ENCODE peak calls at places on chromosomes 13 and 19, in ten cellular contexts. A is astrocyte of the spinal cord; L is immature natural killer cell; H is SW480; J is NCI-H345; B is hippocampal formation; I is dorsolateral prefrontal cortex; Z is stimulated activated CD4-positive, alpha-beta T cell treated with anti-CD3 and anti-CD28 coated beads, TNF-alpha, amount 100 ng/mL, for 48 hours; D is naive thymus-derived CD4-positive, alpha-beta T cell; F is activated CD4-positive, alpha-beta T cell treated with anti-CD3 and anti-CD28 coated beads for 4 hours. W is an unnamed sample.

GRCh38 chr13:89923731-89924130 is 1423.8 kb upstream of the MIR17HG start:
- DNase-seq in I (no peak), D (no peak), A (peak), B (no peak), L (no peak), Z (no peak), F (no peak), J (no peak), H (no peak), W (peak)

GRCh38 chr19:37505958-37506386 is 767 bp upstream of the ZNF793 start:
- DNase-seq in I (no peak), B (no peak), A (no peak), J (no peak), L (no peak), H (no peak), F (no peak), D (no peak), Z (no peak), W (no peak)

GRCh38 chr19:46863818-46864629 is 3.2 kb downstream of the ARHGAP35 start:
- DNase-seq in L (no peak), J (no peak), Z (no peak), B (no peak), A (peak), F (no peak), H (peak), I (no peak), D (no peak), W (peak)

GRCh38 chr13:47216176-47216822 is 319.4 kb upstream of the HTR2A start:
- DNase-seq in I (no peak), Z (no peak), A (no peak), B (no peak), F (no peak), D (no peak), J (peak), L (no peak), H (peak), W (peak)

GRCh38 chr19:48752511-48753365 is at the start of gene FUT1:
- DNase-seq in I (no peak), Z (no peak), A (no peak), F (peak), B (no peak), L (no peak), H (peak), J (peak), D (no peak), W (no peak)

GRCh38 chr19:3575260-3575741 is 2.6 kb downstream of the HMG20B start:
- DNase-seq in B (no peak), A (peak), D (no peak), Z (no peak), L (no peak), I (no peak), J (no peak), F (no peak), H (no peak), W (no peak)

GRCh38 chr19:3270908-3271307 is 46.4 kb downstream of the CELF5 start:
- DNase-seq in B (peak), I (peak), Z (no peak), H (peak), L (no peak), A (peak), D (peak), J (peak), F (peak), W (peak)

GRCh38 chr13:103288114-103288513 is 221.9 kb upstream of the SLC10A2 start:
- DNase-seq in F (no peak), I (no peak), A (no peak), Z (no peak), D (no peak), H (no peak), J (peak), L (no peak), B (no peak), W (no peak)

GRCh38 chr19:47272448-47273312 is 2.0 kb upstream of the INAFM1 start:
- DNase-seq in I (peak), D (no peak), J (no peak), F (peak), L (no peak), Z (no peak), H (no peak), A (no peak), B (no peak), W (peak)

GRCh38 chr13:92365904-92366303 is 860.7 kb upstream of the GPC6 start:
- DNase-seq in J (no peak), Z (no peak), A (no peak), D (no peak), B (no peak), F (no peak), L (no peak), I (no peak), H (no peak), W (no peak)

GRCh38 chr19:2567580-2567979 is 91.7 kb downstream of the GADD45B start:
- DNase-seq in A (no peak), I (no peak), H (no peak), Z (no peak), B (no peak), J (no peak), L (no peak), F (no peak), D (no peak), W (no peak)

GRCh38 chr19:18097217-18097992 is at the start of gene MAST3:
- DNase-seq in D (peak), B (peak), F (peak), J (peak), L (peak), H (peak), I (peak), Z (peak), A (peak), W (peak)

GRCh38 chr13:92721610-92722009 is 505.0 kb upstream of the GPC6 start:
- DNase-seq in L (no peak), D (no peak), F (no peak), A (no peak), B (no peak), H (no peak), Z (no peak), I (no peak), J (no peak), W (no peak)

GRCh38 chr13:29886446-29886845 is 36.0 kb upstream of the UBL3 start:
- DNase-seq in I (no peak), J (no peak), L (no peak), H (no peak), Z (peak), A (no peak), F (peak), B (no peak), D (no peak), W (no peak)

GRCh38 chr19:37654525-37654832 is 786 bp downstream of the ZFP30 start:
- DNase-seq in I (no peak), B (peak), L (no peak), F (no peak), J (peak), H (no peak), A (peak), D (peak), Z (no peak), W (peak)

GRCh38 chr19:42198676-42199439 is 18.6 kb downstream of the DEDD2 start:
- DNase-seq in Z (no peak), J (no peak), F (peak), I (no peak), D (peak), A (no peak), B (no peak), L (peak), H (peak), W (no peak)

GRCh38 chr19:10975374-10976036 is 14.7 kb downstream of the SMARCA4 start:
- DNase-seq in D (no peak), F (no peak), A (peak), B (no peak), Z (no peak), L (no peak), H (no peak), J (no peak), I (no peak), W (peak)

GRCh38 chr13:102128216-102128800 is 273.5 kb downstream of the FGF14 start:
- DNase-seq in A (peak), Z (no peak), F (no peak), H (no peak), B (no peak), J (peak), L (no peak), I (no peak), D (no peak), W (peak)

GRCh38 chr13:107421028-107421427 is 794.3 kb downstream of the LIG4 start:
- DNase-seq in J (no peak), A (peak), H (no peak), F (no peak), D (no peak), Z (no peak), I (no peak), L (no peak), B (no peak), W (peak)

GRCh38 chr13:33270906-33271538 is 14.5 kb downstream of the STARD13 start:
- DNase-seq in B (no peak), Z (no peak), H (no peak), A (no peak), F (no peak), L (no peak), D (no peak), I (no peak), J (no peak), W (no peak)

GRCh38 chr19:47006496-47006895 is 13.1 kb upstream of the NPAS1 start:
- DNase-seq in A (no peak), Z (no peak), J (no peak), D (no peak), B (no peak), H (no peak), L (no peak), F (no peak), I (no peak), W (no peak)

GRCh38 chr13:26663801-26664200 is 96.8 kb downstream of the GPR12 start:
- DNase-seq in Z (no peak), B (no peak), I (no peak), D (no peak), L (no peak), H (peak), A (no peak), J (peak), F (no peak), W (no peak)

GRCh38 chr19:55473613-55474012 is 2.8 kb upstream of the ZNF628 start:
- DNase-seq in D (no peak), Z (no peak), F (no peak), B (no peak), L (no peak), I (no peak), H (peak), J (no peak), A (peak), W (no peak)

GRCh38 chr13:109126973-109127615 is 497.7 kb downstream of the MYO16 start:
- DNase-seq in D (no peak), F (no peak), L (no peak), B (no peak), I (no peak), A (no peak), J (no peak), Z (no peak), H (no peak), W (no peak)

GRCh38 chr13:111912991-111913781 is 153.8 kb upstream of the SOX1 start:
- DNase-seq in J (no peak), Z (no peak), A (no peak), D (no peak), I (peak), L (no peak), F (no peak), B (no peak), H (no peak), W (no peak)

GRCh38 chr19:5880604-5881078 is 10.3 kb upstream of the FUT5 start:
- DNase-seq in F (no peak), I (no peak), Z (no peak), H (no peak), A (peak), L (no peak), J (no peak), D (no peak), B (no peak), W (peak)

GRCh38 chr13:85543144-85543543 is 256.1 kb downstream of the SLITRK6 start:
- DNase-seq in A (no peak), I (no peak), L (no peak), J (no peak), F (no peak), B (no peak), Z (no peak), H (no peak), D (no peak), W (no peak)

GRCh38 chr13:110685305-110685704 is 20.6 kb downstream of the CARS2 start:
- DNase-seq in I (no peak), F (no peak), Z (no peak), A (peak), D (no peak), B (no peak), H (no peak), L (no peak), J (no peak), W (no peak)

GRCh38 chr13:113740661-113741060 is 18.4 kb upstream of the TMEM255B start:
- DNase-seq in L (no peak), A (no peak), H (no peak), B (no peak), I (no peak), F (no peak), D (no peak), Z (no peak), J (no peak), W (no peak)

GRCh38 chr19:41601771-41602170 is 25.1 kb downstream of the CEACAM4 start:
- DNase-seq in I (no peak), D (no peak), H (no peak), Z (no peak), L (no peak), F (no peak), A (no peak), B (no peak), J (no peak), W (no peak)

GRCh38 chr19:10747674-10748073 is 29.8 kb downstream of the DNM2 start:
- DNase-seq in B (no peak), L (no peak), I (no peak), J (no peak), D (no peak), A (no peak), F (no peak), Z (no peak), H (no peak), W (no peak)

GRCh38 chr19:49486232-49486631 is 1.2 kb upstream of the RPL13A start:
- DNase-seq in Z (no peak), L (no peak), I (no peak), J (no peak), B (no peak), H (no peak), A (no peak), D (no peak), F (no peak), W (no peak)

GRCh38 chr19:45179063-45179847 is 671 bp downstream of the BLOC1S3 start:
- DNase-seq in I (no peak), D (peak), J (no peak), H (no peak), Z (no peak), B (no peak), A (no peak), F (peak), L (peak), W (peak)

GRCh38 chr19:42125536-42125935 is 6.7 kb downstream of the POU2F2 start:
- DNase-seq in I (no peak), D (no peak), A (no peak), B (no peak), Z (no peak), L (no peak), F (no peak), H (no peak), J (no peak), W (no peak)

GRCh38 chr19:38634757-38635482 is 12.5 kb upstream of the ACTN4 start:
- DNase-seq in J (peak), B (peak), D (peak), L (peak), I (peak), F (peak), Z (peak), H (no peak), A (peak), W (peak)

GRCh38 chr13:33099860-33100259 is 83.6 kb downstream of the KL start:
- DNase-seq in D (no peak), A (no peak), I (no peak), Z (no peak), L (no peak), H (no peak), J (no peak), F (no peak), B (no peak), W (no peak)

GRCh38 chr19:44643605-44644390 is at the start of gene PVR:
- DNase-seq in H (peak), I (peak), A (peak), Z (peak), J (peak), F (peak), L (peak), B (peak), D (peak), W (peak)